ENCODE peak calls at places on chromosomes 1 and 21, in five cellular contexts. P is heart right ventricle; J is stimulated activated CD4-positive, alpha-beta T cell treated with anti-CD3 and anti-CD28 coated beads, Interleukin-12 subunit alpha, Interleukin-12 subunit beta, amount 100 ng/mL, for 24 hours; S is AG08395; W is activated CD4-positive, CD25-positive, alpha-beta regulatory T cell. Q is an unnamed sample.

GRCh38 chr21:30102881-30103280 is 63.7 kb downstream of the CLDN17 start:
- DNase-seq in P (no peak), S (no peak), W (no peak), J (no peak), Q (no peak)

GRCh38 chr1:67889940-67890567 is 56.8 kb upstream of the GNG12 start:
- DNase-seq in J (no peak), P (no peak), W (no peak), S (peak; percentile 86), Q (peak; percentile 18)

GRCh38 chr1:178060789-178061556 is 32.9 kb upstream of the RASAL2 start:
- DNase-seq in S (peak; percentile 74), J (no peak), W (no peak), P (no peak), Q (no peak)

GRCh38 chr1:39105061-39105840 is 79.1 kb downstream of the NDUFS5 start:
- DNase-seq in S (peak; percentile 75), P (peak; percentile 83), W (peak; percentile 23), J (no peak), Q (peak; percentile 86)

GRCh38 chr1:45647248-45648021 is 23.6 kb upstream of the CCDC17 start:
- DNase-seq in P (no peak), S (no peak), J (no peak), W (no peak), Q (no peak)

GRCh38 chr1:155485945-155486344 is 76.7 kb downstream of the ASH1L start:
- DNase-seq in S (no peak), W (no peak), P (no peak), J (no peak), Q (no peak)

GRCh38 chr21:25186278-25186677 is 421.0 kb downstream of the MRPL39 start:
- DNase-seq in W (no peak), P (no peak), S (no peak), J (no peak), Q (no peak)

GRCh38 chr1:194570449-194570848 is 1384.0 kb upstream of the B3GALT2 start:
- DNase-seq in P (no peak), W (no peak), S (no peak), J (no peak), Q (no peak)

GRCh38 chr1:172286629-172287076 is 133.8 kb upstream of the C1orf105 start:
- DNase-seq in J (no peak), P (no peak), W (no peak), S (peak; percentile 88), Q (no peak)

GRCh38 chr21:16241500-16241963 is 511.8 kb downstream of the USP25 start:
- DNase-seq in J (no peak), P (no peak), S (no peak), W (no peak), Q (no peak)

GRCh38 chr1:169495050-169495740 is 9.5 kb upstream of the SLC19A2 start:
- DNase-seq in P (no peak), S (no peak), J (no peak), W (no peak), Q (no peak)

GRCh38 chr1:69662321-69662720 is 94.6 kb downstream of the LRRC7 start:
- DNase-seq in J (no peak), P (no peak), W (no peak), S (no peak), Q (no peak)

GRCh38 chr1:206050655-206051235 is 2.2 kb upstream of the RHEX start:
- DNase-seq in W (no peak), P (no peak), J (peak; percentile 24), S (no peak), Q (no peak)

GRCh38 chr1:87949711-87950110 is 621.0 kb downstream of the LMO4 start:
- DNase-seq in S (no peak), W (no peak), P (no peak), J (no peak), Q (no peak)

GRCh38 chr1:41240806-41241747 is 1.0 kb downstream of the SCMH1 start:
- DNase-seq in J (peak; percentile 9), P (peak; percentile 64), S (peak; percentile 64), W (peak; percentile 19), Q (peak; percentile 76)

GRCh38 chr1:41463516-41463915 is 21.0 kb downstream of the EDN2 start:
- DNase-seq in J (no peak), W (no peak), P (no peak), S (no peak), Q (no peak)

GRCh38 chr1:153670257-153670858 is 435 bp downstream of the ILF2 start:
- DNase-seq in W (no peak), P (peak; percentile 29), J (no peak), S (no peak), Q (peak; percentile 38)

GRCh38 chr1:145978860-145979745 is 14.6 kb downstream of the POLR3GL start:
- DNase-seq in W (peak; percentile 32), S (peak; percentile 97), P (peak; percentile 81), J (peak; percentile 65), Q (peak; percentile 94)

GRCh38 chr1:203320546-203321272 is 15.4 kb downstream of the BTG2 start:
- DNase-seq in J (no peak), W (no peak), S (peak; percentile 15), P (no peak), Q (no peak)

GRCh38 chr1:54815086-54815876 is 14.2 kb upstream of the TTC22 start:
- DNase-seq in W (no peak), P (no peak), S (no peak), J (no peak), Q (no peak)

GRCh38 chr1:184545601-184546000 is 158.8 kb downstream of the C1orf21 start:
- DNase-seq in W (no peak), P (no peak), J (no peak), S (peak; percentile 24), Q (no peak)

GRCh38 chr21:33259995-33260394 is 6.2 kb upstream of the IL10RB start:
- DNase-seq in W (no peak), S (no peak), J (no peak), P (no peak), Q (no peak)

GRCh38 chr1:43425045-43425444 is 28.7 kb downstream of the HYI start:
- DNase-seq in S (no peak), J (no peak), P (no peak), W (no peak), Q (no peak)

GRCh38 chr1:156422602-156423091 is 53.6 kb downstream of the RHBG start:
- DNase-seq in S (no peak), W (no peak), J (no peak), P (no peak), Q (no peak)

GRCh38 chr21:45309069-45309521 is 21.4 kb upstream of the POFUT2 start:
- DNase-seq in S (no peak), P (peak; percentile 81), W (no peak), J (no peak), Q (peak; percentile 82)

GRCh38 chr1:205883792-205884191 is 33.9 kb upstream of the PM20D1 start:
- DNase-seq in P (no peak), W (no peak), S (no peak), J (no peak), Q (no peak)

GRCh38 chr1:205976036-205976435 is 27.2 kb downstream of the RAB7B start:
- DNase-seq in S (no peak), P (no peak), J (no peak), W (no peak), Q (no peak)

GRCh38 chr21:37082856-37083611 is 10.0 kb downstream of the TTC3 start:
- DNase-seq in W (no peak), S (no peak), J (no peak), P (no peak), Q (no peak)

GRCh38 chr1:226362346-226362745 is 45.5 kb downstream of the PARP1 start:
- DNase-seq in P (no peak), J (no peak), W (no peak), S (no peak), Q (no peak)

GRCh38 chr1:54965624-54966340 is 14.6 kb upstream of the TMEM61 start:
- DNase-seq in S (peak; percentile 24), W (no peak), P (peak; percentile 50), J (no peak), Q (peak; percentile 69)

GRCh38 chr1:196372896-196373536 is 235.2 kb downstream of the KCNT2 start:
- DNase-seq in J (no peak), W (no peak), S (peak; percentile 11), P (no peak), Q (no peak)

GRCh38 chr1:40665335-40666171 is at the start of gene RIMS3:
- DNase-seq in P (peak; percentile 85), W (peak; percentile 73), S (peak; percentile 92), J (peak; percentile 68), Q (peak; percentile 79)

GRCh38 chr1:24347159-24347931 is 28.2 kb downstream of the GRHL3 start:
- DNase-seq in J (no peak), P (no peak), S (no peak), W (no peak), Q (no peak)

GRCh38 chr21:31873275-31873695 is 465 bp downstream of the HUNK start:
- DNase-seq in S (peak; percentile 17), P (peak; percentile 23), W (no peak), J (no peak), Q (no peak)

GRCh38 chr1:19015476-19015875 is 59.0 kb upstream of the IFFO2 start:
- DNase-seq in S (no peak), W (no peak), J (no peak), P (no peak), Q (no peak)

GRCh38 chr1:235918032-235918431 is 51.3 kb upstream of the LYST start:
- DNase-seq in W (no peak), S (no peak), P (no peak), J (no peak), Q (no peak)

GRCh38 chr1:228684609-228685008 is 50.7 kb upstream of the RHOU start:
- DNase-seq in P (no peak), J (no peak), W (no peak), S (no peak), Q (no peak)

GRCh38 chr1:231679109-231679508 is 52.5 kb downstream of the DISC1 start:
- DNase-seq in P (no peak), S (no peak), J (no peak), W (no peak), Q (no peak)